ENCODE peak calls at places on chromosomes 12 and 14, in six cellular contexts. One of them, this sample, is unnamed.
A peak's percentile ranks its signal among the peaks of the same experiment; 100 is the strongest.

GRCh38 chr12:68591716-68592437 is 18.8 kb upstream of the RAP1B start:
- DNase-seq in mucosa of gallbladder: no peak
- DNase-seq in GM12891: no peak
- DNase-seq in astrocyte of the spinal cord: no peak
- DNase-seq in NCI-H524: no peak
- DNase-seq in prostate gland: no peak
- DNase-seq in this sample: no peak

GRCh38 chr12:6222009-6222702 is 22.0 kb downstream of the CD9 start:
- DNase-seq in mucosa of gallbladder: peak; percentile 72
- DNase-seq in GM12891: no peak
- DNase-seq in astrocyte of the spinal cord: peak; percentile 58
- DNase-seq in NCI-H524: no peak
- DNase-seq in prostate gland: no peak
- DNase-seq in this sample: no peak

GRCh38 chr12:2783936-2784600 is 10.7 kb upstream of the FKBP4 start:
- DNase-seq in mucosa of gallbladder: peak; percentile 53
- DNase-seq in GM12891: peak; percentile 42
- DNase-seq in astrocyte of the spinal cord: peak; percentile 37
- DNase-seq in NCI-H524: peak; percentile 66
- DNase-seq in prostate gland: peak; percentile 36
- DNase-seq in this sample: peak; percentile 85

GRCh38 chr12:59084758-59085383 is 164.6 kb upstream of the LRIG3 start:
- DNase-seq in mucosa of gallbladder: no peak
- DNase-seq in GM12891: no peak
- DNase-seq in astrocyte of the spinal cord: peak; percentile 93
- DNase-seq in NCI-H524: peak; percentile 4
- DNase-seq in prostate gland: no peak
- DNase-seq in this sample: no peak

GRCh38 chr12:114275937-114276785 is 129.8 kb downstream of the TBX5 start:
- DNase-seq in mucosa of gallbladder: no peak
- DNase-seq in GM12891: no peak
- DNase-seq in astrocyte of the spinal cord: peak; percentile 6
- DNase-seq in NCI-H524: no peak
- DNase-seq in prostate gland: no peak
- DNase-seq in this sample: no peak

GRCh38 chr14:63163306-63163705 is 40.9 kb upstream of the RHOJ start:
- DNase-seq in mucosa of gallbladder: no peak
- DNase-seq in GM12891: no peak
- DNase-seq in astrocyte of the spinal cord: no peak
- DNase-seq in NCI-H524: no peak
- DNase-seq in prostate gland: no peak
- DNase-seq in this sample: no peak

GRCh38 chr12:65894624-65895023 is 70.3 kb downstream of the HMGA2 start:
- DNase-seq in mucosa of gallbladder: no peak
- DNase-seq in GM12891: no peak
- DNase-seq in astrocyte of the spinal cord: no peak
- DNase-seq in NCI-H524: no peak
- DNase-seq in prostate gland: no peak
- DNase-seq in this sample: no peak

GRCh38 chr14:92471919-92472318 is 41.7 kb upstream of the RIN3 start:
- DNase-seq in mucosa of gallbladder: peak; percentile 77
- DNase-seq in GM12891: no peak
- DNase-seq in astrocyte of the spinal cord: peak; percentile 88
- DNase-seq in NCI-H524: peak; percentile 47
- DNase-seq in prostate gland: no peak
- DNase-seq in this sample: no peak

GRCh38 chr12:55256831-55257230 is 12.4 kb downstream of the OR6C74 start:
- DNase-seq in mucosa of gallbladder: no peak
- DNase-seq in GM12891: no peak
- DNase-seq in astrocyte of the spinal cord: no peak
- DNase-seq in NCI-H524: no peak
- DNase-seq in prostate gland: no peak
- DNase-seq in this sample: no peak

GRCh38 chr12:67842124-67842523 is 147.1 kb upstream of the IFNG-AS1 start:
- DNase-seq in mucosa of gallbladder: no peak
- DNase-seq in GM12891: no peak
- DNase-seq in astrocyte of the spinal cord: no peak
- DNase-seq in NCI-H524: no peak
- DNase-seq in prostate gland: no peak
- DNase-seq in this sample: no peak

GRCh38 chr12:48183091-48183875 is at the start of gene CCDC184:
- DNase-seq in mucosa of gallbladder: peak; percentile 76
- DNase-seq in GM12891: peak; percentile 64
- DNase-seq in astrocyte of the spinal cord: peak; percentile 80
- DNase-seq in NCI-H524: peak; percentile 93
- DNase-seq in prostate gland: no peak
- DNase-seq in this sample: peak; percentile 71

GRCh38 chr14:29235991-29236390 is 469.4 kb downstream of the FOXG1 start:
- DNase-seq in mucosa of gallbladder: no peak
- DNase-seq in GM12891: no peak
- DNase-seq in astrocyte of the spinal cord: peak; percentile 33
- DNase-seq in NCI-H524: no peak
- DNase-seq in prostate gland: no peak
- DNase-seq in this sample: no peak

GRCh38 chr14:97703006-97703760 is 906.0 kb downstream of the VRK1 start:
- DNase-seq in mucosa of gallbladder: no peak
- DNase-seq in GM12891: no peak
- DNase-seq in astrocyte of the spinal cord: no peak
- DNase-seq in NCI-H524: no peak
- DNase-seq in prostate gland: no peak
- DNase-seq in this sample: no peak

GRCh38 chr12:23262670-23263069 is 637.7 kb downstream of the ETNK1 start:
- DNase-seq in mucosa of gallbladder: no peak
- DNase-seq in GM12891: no peak
- DNase-seq in astrocyte of the spinal cord: no peak
- DNase-seq in NCI-H524: no peak
- DNase-seq in prostate gland: no peak
- DNase-seq in this sample: no peak

GRCh38 chr12:124655317-124656213 is 88.2 kb upstream of the NCOR2 start:
- DNase-seq in mucosa of gallbladder: peak; percentile 59
- DNase-seq in GM12891: no peak
- DNase-seq in astrocyte of the spinal cord: peak; percentile 100
- DNase-seq in NCI-H524: peak; percentile 99
- DNase-seq in prostate gland: no peak
- DNase-seq in this sample: peak; percentile 91

GRCh38 chr12:49801141-49802063 is 26.8 kb downstream of the NCKAP5L start:
- DNase-seq in mucosa of gallbladder: no peak
- DNase-seq in GM12891: no peak
- DNase-seq in astrocyte of the spinal cord: no peak
- DNase-seq in NCI-H524: no peak
- DNase-seq in prostate gland: no peak
- DNase-seq in this sample: no peak

GRCh38 chr12:47947273-47947672 is 16.1 kb upstream of the TMEM106C start:
- DNase-seq in mucosa of gallbladder: no peak
- DNase-seq in GM12891: no peak
- DNase-seq in astrocyte of the spinal cord: peak; percentile 15
- DNase-seq in NCI-H524: no peak
- DNase-seq in prostate gland: no peak
- DNase-seq in this sample: no peak

GRCh38 chr14:74593241-74593985 is 18.6 kb downstream of the LTBP2 start:
- DNase-seq in mucosa of gallbladder: no peak
- DNase-seq in GM12891: no peak
- DNase-seq in astrocyte of the spinal cord: no peak
- DNase-seq in NCI-H524: peak; percentile 45
- DNase-seq in prostate gland: no peak
- DNase-seq in this sample: no peak

This sample was measured in D341Med.